ENCODE peak calls at places on chromosomes 12 and 14, in eight cellular contexts. Z, N, E, K, V, B, U and C are unnamed samples.

GRCh38 chr14:58656671-58657411 is 19.1 kb downstream of the DACT1 start:
- DNase-seq in V (no peak), K (no peak), Z (no peak), N (no peak), B (no peak), U (no peak), E (no peak), C (no peak)

GRCh38 chr14:104938960-104939359 is 14.3 kb downstream of the PLD4 start:
- DNase-seq in U (no peak), N (no peak), E (no peak), K (no peak), Z (no peak), B (no peak), V (no peak), C (no peak)

GRCh38 chr14:76780058-76780345 is 18.7 kb downstream of the VASH1 start:
- DNase-seq in V (no peak), B (no peak), N (no peak), U (no peak), K (no peak), E (no peak), Z (no peak), C (no peak)

GRCh38 chr14:76501156-76501555 is 125.2 kb downstream of the ESRRB start:
- DNase-seq in U (no peak), N (no peak), K (no peak), B (no peak), E (no peak), Z (no peak), V (no peak), C (no peak)

GRCh38 chr12:52789637-52790426 is 6.1 kb downstream of the KRT3 start:
- DNase-seq in U (no peak), E (no peak), Z (no peak), V (no peak), K (no peak), N (peak; percentile 91), B (no peak), C (no peak)

GRCh38 chr12:113575386-113575785 is 103.7 kb upstream of the LHX5 start:
- DNase-seq in B (no peak), N (no peak), U (no peak), E (no peak), V (no peak), K (no peak), Z (no peak), C (no peak)

GRCh38 chr12:68462799-68463198 is 130.6 kb upstream of the MDM1 start:
- DNase-seq in N (no peak), V (no peak), B (no peak), U (no peak), Z (no peak), E (no peak), K (no peak), C (no peak)

GRCh38 chr14:43877351-43877900 is 629.7 kb downstream of the FSCB start:
- DNase-seq in E (no peak), K (no peak), B (no peak), V (no peak), Z (no peak), N (no peak), U (no peak), C (no peak)

GRCh38 chr12:52151859-52152783 is 39.7 kb downstream of the KRT80 start:
- DNase-seq in V (no peak), U (no peak), K (no peak), Z (no peak), N (peak; percentile 95), B (peak; percentile 49), E (peak; percentile 90), C (no peak)

GRCh38 chr14:21868442-21869046 is 194.9 kb upstream of the OR4E1 start:
- DNase-seq in B (peak; percentile 90), E (peak; percentile 29), K (peak; percentile 68), N (peak; percentile 12), Z (peak; percentile 48), U (peak; percentile 31), V (no peak), C (peak; percentile 56)

GRCh38 chr14:106442857-106443256 is 916.5 kb downstream of the TMEM121 start:
- DNase-seq in U (no peak), N (no peak), Z (no peak), E (no peak), B (no peak), V (no peak), K (no peak), C (no peak)

GRCh38 chr12:93571360-93571853 is 1.1 kb upstream of the SOCS2 start:
- DNase-seq in U (no peak), Z (peak; percentile 50), K (peak; percentile 10), B (peak; percentile 59), V (no peak), E (peak; percentile 86), N (peak; percentile 79), C (no peak)

GRCh38 chr12:65881348-65881961 is 57.2 kb downstream of the HMGA2 start:
- DNase-seq in E (no peak), Z (no peak), K (no peak), U (no peak), N (no peak), B (no peak), V (no peak), C (no peak)

GRCh38 chr12:93379432-93380308 is 1.9 kb downstream of the NUDT4 start:
- DNase-seq in U (no peak), K (no peak), V (no peak), N (no peak), Z (no peak), E (no peak), B (peak; percentile 42), C (no peak)

GRCh38 chr12:110102255-110102654 is 21.9 kb upstream of the IFT81 start:
- DNase-seq in Z (peak; percentile 94), E (peak; percentile 64), B (peak; percentile 65), N (peak; percentile 96), V (no peak), U (peak; percentile 69), K (peak; percentile 92), C (peak; percentile 67)

GRCh38 chr12:1059162-1059561 is 68.1 kb downstream of the ERC1 start:
- DNase-seq in K (no peak), E (no peak), U (no peak), Z (no peak), V (no peak), B (no peak), N (no peak), C (no peak)
- TF ChIP-seq POLR2AphosphoS5 in K (no peak), E (no peak), U (no peak), Z (no peak), V (no peak), B (no peak), N (no peak), C (no peak)

GRCh38 chr14:55698051-55698450 is 118.0 kb downstream of the KTN1 start:
- DNase-seq in N (no peak), U (no peak), Z (no peak), V (no peak), B (no peak), E (no peak), K (no peak), C (no peak)
- H3K9ac ChIP-seq in N (no peak overlapping the region), U (no peak overlapping the region), Z (no peak overlapping the region), V (no peak overlapping the region), B (no peak overlapping the region), E (no peak overlapping the region), K (no peak overlapping the region), C (no peak overlapping the region)

DNA sequence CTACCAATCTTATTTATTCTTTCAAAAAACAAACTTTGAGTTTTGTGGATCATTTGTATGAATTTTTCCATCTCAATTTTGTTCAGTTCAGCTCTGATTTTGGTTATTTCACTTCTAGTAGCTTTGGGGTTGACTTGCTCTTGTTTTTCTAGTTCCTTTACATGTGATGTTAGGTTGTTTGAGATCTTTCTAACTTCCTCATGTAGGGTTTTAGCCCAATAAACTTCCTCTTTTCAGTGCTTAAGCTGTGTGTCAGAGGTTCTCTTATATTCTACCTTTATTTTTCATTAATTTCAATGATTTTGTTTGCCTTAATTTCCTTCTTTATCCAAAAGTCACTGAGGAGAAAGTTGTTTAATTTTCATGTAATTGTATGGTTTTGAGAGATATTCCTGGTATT is 860.4 kb upstream of the FBXO33 start:
- DNase-seq in N (no peak), U (no peak), K (no peak), Z (no peak), V (no peak), B (no peak), E (no peak), C (no peak)
- H3K9me3 ChIP-seq in N (no peaks in the 10 kb centered on the region), U (peaks cover 9% of the 10 kb centered on the region), K (peaks cover 86% of the 10 kb centered on the region), Z (no peaks in the 10 kb centered on the region), V (no peaks in the 10 kb centered on the region), B (no peaks in the 10 kb centered on the region), E (no peaks in the 10 kb centered on the region), C (peaks cover 6% of the 10 kb centered on the region)

DNA sequence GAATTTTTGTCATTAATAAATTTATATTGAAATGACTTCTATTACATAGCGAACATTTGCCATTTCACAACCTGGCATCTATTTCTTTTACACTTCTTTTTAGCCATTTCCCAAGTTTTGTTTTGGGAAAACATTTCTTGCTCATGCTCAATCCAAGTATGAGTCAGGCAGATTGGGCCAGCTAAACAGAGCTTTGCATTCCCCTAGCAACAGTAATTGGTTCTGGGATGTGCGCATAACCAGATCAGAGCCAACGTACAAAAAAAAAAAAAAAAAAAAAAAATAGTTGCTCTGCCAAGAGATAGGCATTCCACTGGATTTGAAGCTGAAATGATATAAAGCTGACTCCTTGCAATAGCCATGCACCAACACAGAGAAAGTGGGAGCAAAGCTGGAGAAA is 37.6 kb downstream of the PLCZ1 start:
- DNase-seq in Z (no peak), K (no peak), B (no peak), U (no peak), V (no peak), N (no peak), E (peak; percentile 1), C (no peak)
- TF ChIP-seq POLR2AphosphoS5 in Z (no peak), K (no peak), B (no peak), U (no peak), V (no peak), N (no peak), E (no peak), C (no peak)

GRCh38 chr12:50282581-50283229 is 615 bp downstream of the LIMA1 start:
- DNase-seq in E (no peak), K (no peak), N (peak; percentile 13), V (no peak), U (no peak), Z (no peak), B (peak; percentile 61), C (no peak)

GRCh38 chr12:50283230-50283923 is at the start of gene LIMA1:
- DNase-seq in Z (peak; percentile 78), B (peak; percentile 84), N (peak; percentile 97), K (peak; percentile 76), V (peak; percentile 37), U (peak; percentile 73), E (peak; percentile 97), C (no peak)

GRCh38 chr12:50285253-50285652 is 1.9 kb upstream of the LIMA1 start:
- DNase-seq in V (no peak), K (no peak), E (no peak), N (no peak), B (no peak), Z (no peak), U (no peak), C (no peak)

GRCh38 chr12:50287271-50287670 is 4.0 kb upstream of the LIMA1 start:
- DNase-seq in B (no peak), K (no peak), E (no peak), Z (no peak), V (no peak), U (no peak), N (no peak), C (no peak)

GRCh38 chr12:50283924-50284236 is 560 bp upstream of the LIMA1 start:
- DNase-seq in V (peak; percentile 4), K (no peak), U (no peak), N (no peak), B (no peak), Z (no peak), E (no peak), C (no peak)
- H3K9ac ChIP-seq in V (peak overlapping the region; percentile 79), K (peak overlapping the region; percentile 93), U (no peak overlapping the region), N (peak overlapping the region; percentile 98), B (peak overlapping the region; percentile 73), Z (peak overlapping the region; percentile 83), E (peak overlapping the region; percentile 77), C (peak overlapping the region; percentile 95)